ENCODE peak calls at places on chromosome 18, in four cellular contexts. C is tibial artery, I is AG10803, B is AG04450. X is an unnamed sample.

GRCh38 chr18:27887711-27888495 is 289.0 kb downstream of the CDH2 start:
- DNase-seq in C (no peak), I (peak), B (no peak), X (no peak)

GRCh38 chr18:8813621-8814020 is 108.3 kb downstream of the MTCL1 start:
- DNase-seq in C (no peak), I (peak), B (no peak), X (peak)

GRCh38 chr18:78102135-78102534 is 852.5 kb downstream of the GALR1 start:
- DNase-seq in C (no peak), I (no peak), B (no peak), X (no peak)

GRCh38 chr18:9101730-9102390 is 639 bp upstream of the NDUFV2 start:
- DNase-seq in C (no peak), I (peak), B (no peak), X (peak)

GRCh38 chr18:13178197-13178596 is 40.4 kb upstream of the LDLRAD4 start:
- DNase-seq in C (no peak), I (no peak), B (no peak), X (no peak)

GRCh38 chr18:31533236-31533635 is 35.3 kb downstream of the DSG2 start:
- DNase-seq in C (no peak), I (no peak), B (no peak), X (no peak)

GRCh38 chr18:63676526-63676925 is 14.8 kb upstream of the SERPINB3 start:
- DNase-seq in C (no peak), I (no peak), B (no peak), X (no peak)

GRCh38 chr18:61093967-61094366 is 239.3 kb upstream of the CDH20 start:
- DNase-seq in C (no peak), I (no peak), B (no peak), X (no peak)

GRCh38 chr18:26233208-26233607 is 7.0 kb downstream of the TAF4B start:
- DNase-seq in C (no peak), I (no peak), B (no peak), X (no peak)

GRCh38 chr18:10660485-10660884 is 134.7 kb downstream of the NAPG start:
- DNase-seq in C (no peak), I (peak), B (no peak), X (peak)

GRCh38 chr18:50644807-50645206 is 84.9 kb downstream of the MAPK4 start:
- DNase-seq in C (no peak), I (no peak), B (no peak), X (no peak)

GRCh38 chr18:34493566-34494358 is 216.3 kb upstream of the DTNA start:
- DNase-seq in C (peak), I (no peak), B (no peak), X (no peak)

GRCh38 chr18:47724186-47724975 is 206.1 kb downstream of the SMAD2 start:
- DNase-seq in C (peak), I (no peak), B (no peak), X (no peak)

GRCh38 chr18:33577688-33578370 is at the start of gene ASXL3:
- DNase-seq in C (peak), I (no peak), B (no peak), X (no peak)

GRCh38 chr18:25827961-25828561 is 262.4 kb downstream of the SS18 start:
- DNase-seq in C (no peak), I (peak), B (no peak), X (peak)

GRCh38 chr18:32470136-32470712 is 458 bp downstream of the GAREM1 start:
- DNase-seq in C (peak), I (peak), B (no peak), X (peak)

GRCh38 chr18:58162127-58162526 is 118.1 kb downstream of the NEDD4L start:
- DNase-seq in C (no peak), I (no peak), B (no peak), X (no peak)

GRCh38 chr18:6943143-6943542 is 174.5 kb downstream of the LAMA1 start:
- DNase-seq in C (no peak), I (no peak), B (no peak), X (no peak)

GRCh38 chr18:54606835-54607212 is 15.8 kb downstream of the DYNAP start:
- DNase-seq in C (no peak), I (no peak), B (no peak), X (no peak)

GRCh38 chr18:35969676-35970075 is 2.8 kb upstream of the RMP24 start:
- DNase-seq in C (no peak), I (no peak), B (no peak), X (peak)

GRCh38 chr18:42211201-42211600 is 256.2 kb downstream of the PIK3C3 start:
- DNase-seq in C (no peak), I (no peak), B (no peak), X (no peak)

GRCh38 chr18:47932603-47933002 is 2.1 kb upstream of the SMAD2 start:
- DNase-seq in C (no peak), I (no peak), B (no peak), X (no peak)

GRCh38 chr18:79378416-79379250 is 17.1 kb upstream of the NFATC1 start:
- DNase-seq in C (peak), I (peak), B (no peak), X (peak)

GRCh38 chr18:21243041-21243431 is 1.0 kb downstream of the GREB1L start:
- DNase-seq in C (no peak), I (peak), B (no peak), X (no peak)

GRCh38 chr18:46097378-46097852 is 681 bp downstream of the ATP5F1A start:
- DNase-seq in C (no peak), I (no peak), B (no peak), X (no peak)

GRCh38 chr18:24015897-24016631 is 1.5 kb downstream of the TTC39C start:
- DNase-seq in C (no peak), I (no peak), B (no peak), X (peak)

GRCh38 chr18:58998421-58999203 is 133.9 kb downstream of the ZNF532 start:
- DNase-seq in C (peak), I (peak), B (no peak), X (peak)

GRCh38 chr18:48059363-48060109 is 129.1 kb upstream of the SMAD2 start:
- DNase-seq in C (peak), I (no peak), B (no peak), X (no peak)

GRCh38 chr18:57846258-57846657 is 43.1 kb upstream of the ATP8B1 start:
- DNase-seq in C (no peak), I (peak), B (peak), X (peak)

GRCh38 chr18:72634500-72634899 is 90.4 kb upstream of the CBLN2 start:
- DNase-seq in C (no peak), I (no peak), B (no peak), X (no peak)

GRCh38 chr18:37717098-37717497 is 151.5 kb upstream of the CELF4 start:
- DNase-seq in C (no peak), I (no peak), B (no peak), X (no peak)

GRCh38 chr18:37711990-37712389 is 146.4 kb upstream of the CELF4 start:
- DNase-seq in C (no peak), I (no peak), B (no peak), X (no peak)

GRCh38 chr18:37712776-37713175 is 147.2 kb upstream of the CELF4 start:
- DNase-seq in C (no peak), I (no peak), B (no peak), X (no peak)

GRCh38 chr18:37716106-37716708 is 150.6 kb upstream of the CELF4 start:
- DNase-seq in C (no peak), I (no peak), B (no peak), X (no peak)

DNA sequence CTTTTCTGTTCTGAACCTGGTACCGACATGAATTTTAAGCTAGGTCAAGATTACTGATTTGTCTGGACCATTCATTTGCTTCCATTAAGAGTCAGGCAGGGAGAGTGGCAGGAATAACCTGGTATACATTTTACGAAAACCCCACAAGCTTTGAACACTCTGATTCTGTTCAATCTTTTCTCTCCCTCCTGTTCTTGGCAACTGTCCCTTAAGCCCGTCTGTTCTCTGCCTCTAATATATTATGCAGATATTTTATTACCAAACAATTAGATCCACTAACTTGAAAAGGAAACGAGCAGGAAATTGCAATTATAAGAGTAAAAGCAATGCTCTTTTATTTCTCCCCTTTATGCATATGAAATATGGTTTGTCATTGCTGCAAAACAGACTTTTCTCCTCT is 149.0 kb upstream of the CELF4 start:
- DNase-seq in C (no peak), I (no peak), B (no peak), X (no peak)
- H3K4me3 ChIP-seq in C (no peak), I (no peak), B (no peak), X (no peak)

GRCh38 chr18:29892960-29893558 is 1149.5 kb downstream of the DSC3 start:
- DNase-seq in C (no peak), I (peak), B (no peak), X (no peak)
- TF ChIP-seq CTCF in C (no peak), I (peak), B (peak), X (peak)

GRCh38 chr18:3457261-3457724 is 7.3 kb downstream of the TGIF1 start:
- DNase-seq in C (no peak), I (no peak), B (no peak), X (no peak)
- H3K4me3 ChIP-seq in C (no peak), I (no peak), B (no peak), X (no peak)

DNA sequence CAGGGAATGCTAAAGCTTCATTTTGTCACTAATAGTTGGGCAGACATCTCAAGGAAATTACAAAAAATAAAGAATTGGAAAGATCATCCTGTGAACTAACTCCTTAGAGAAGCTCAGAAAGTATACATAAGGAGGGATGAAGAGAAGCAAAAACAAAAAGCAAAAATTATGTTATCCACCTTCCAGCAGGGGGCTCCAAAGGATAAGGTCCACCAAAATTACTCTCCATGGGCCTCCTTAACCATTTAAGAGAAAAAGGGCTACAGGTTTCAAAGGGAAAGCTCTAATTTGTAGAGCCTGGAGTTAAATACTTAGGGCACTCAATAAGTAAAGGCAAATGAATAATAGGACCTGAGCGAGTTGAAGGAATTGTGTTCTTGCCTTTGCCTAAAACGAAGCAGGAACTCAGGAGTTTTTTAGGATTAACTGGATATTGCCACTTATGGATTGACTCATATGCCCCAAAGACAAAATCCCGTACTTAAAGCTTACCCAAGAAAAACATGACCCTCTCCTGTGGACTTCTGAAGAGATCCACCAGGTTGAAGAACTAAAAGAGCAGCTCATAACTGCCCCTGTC is 1167.9 kb downstream of the DSC3 start:
- DNase-seq in C (no peak), I (peak), B (no peak), X (peak)
- TF ChIP-seq CTCF in C (no peak), I (peak), B (peak), X (peak)

GRCh38 chr18:60047556-60047955 is 147.8 kb downstream of the PMAIP1 start:
- DNase-seq in C (no peak), I (no peak), B (no peak), X (peak)

GRCh38 chr18:60049172-60049571 is 149.4 kb downstream of the PMAIP1 start:
- DNase-seq in C (no peak), I (no peak), B (no peak), X (no peak)

GRCh38 chr18:60040966-60041365 is 141.2 kb downstream of the PMAIP1 start:
- DNase-seq in C (no peak), I (peak), B (no peak), X (no peak)

GRCh38 chr18:60038731-60039130 is 138.9 kb downstream of the PMAIP1 start:
- DNase-seq in C (no peak), I (peak), B (no peak), X (no peak)

GRCh38 chr18:60044290-60045006 is 144.7 kb downstream of the PMAIP1 start:
- DNase-seq in C (no peak), I (peak), B (peak), X (peak)
- H3K4me3 ChIP-seq in C (no peak), I (no peak), B (no peak), X (no peak)